ENCODE peak calls at places on chromosomes 13 and 19, in six cellular contexts. Y, R, T, C, V and B are unnamed samples.
A peak's percentile ranks its signal among the peaks of the same experiment; 100 is the strongest.

GRCh38 chr19:46841458-46842083 is 9.1 kb downstream of the AP2S1 start:
- DNase-seq in Y (peak; percentile 63), R (no peak), T (no peak), C (no peak), V (no peak), B (peak; percentile 67)

GRCh38 chr19:42683917-42684513 is 56.3 kb downstream of the PSG3 start:
- DNase-seq in Y (peak; percentile 10), R (no peak), T (no peak), C (no peak), V (no peak), B (no peak)

GRCh38 chr19:8690753-8691539 is 7.6 kb downstream of the ACTL9 start:
- DNase-seq in Y (no peak), R (no peak), T (no peak), C (no peak), V (no peak), B (no peak)

GRCh38 chr13:23321534-23322241 is 111.8 kb downstream of the SACS start:
- DNase-seq in Y (peak; percentile 82), R (peak; percentile 16), T (no peak), C (no peak), V (peak; percentile 28), B (no peak)

GRCh38 chr19:47313754-47314133 is 4.1 kb downstream of the C5AR1 start:
- DNase-seq in Y (no peak), R (no peak), T (no peak), C (no peak), V (no peak), B (no peak)

GRCh38 chr13:26855071-26855470 is 94.5 kb upstream of the GPR12 start:
- DNase-seq in Y (no peak), R (no peak), T (no peak), C (no peak), V (no peak), B (no peak)

GRCh38 chr19:2291185-2291751 is 9.3 kb upstream of the PEAK3 start:
- DNase-seq in Y (no peak), R (no peak), T (no peak), C (no peak), V (no peak), B (no peak)

GRCh38 chr13:99404005-99404755 is 97.0 kb upstream of the GPR183 start:
- DNase-seq in Y (no peak), R (no peak), T (no peak), C (no peak), V (no peak), B (no peak)

GRCh38 chr13:24053505-24054251 is 106.8 kb upstream of the SPATA13 start:
- DNase-seq in Y (no peak), R (peak; percentile 65), T (peak; percentile 45), C (peak; percentile 23), V (peak; percentile 82), B (peak; percentile 67)

GRCh38 chr19:38691938-38692457 is 44.5 kb downstream of the ACTN4 start:
- DNase-seq in Y (peak; percentile 96), R (peak; percentile 69), T (no peak), C (no peak), V (peak; percentile 68), B (no peak)